ENCODE peak calls at places on chromosomes 16 and 17, in six cellular contexts. V is spleen; Y is IMR-90; U is CD4-positive, CD25-positive, alpha-beta regulatory T cell; K is GM23248; H is aorta. N is an unnamed sample.

GRCh38 chr17:17125136-17126084 is 80.7 kb downstream of the PLD6 start:
- DNase-seq in V (peak; percentile 55), Y (no peak), U (peak; percentile 60), K (no peak), H (no peak), N (peak; percentile 76)

GRCh38 chr17:17051791-17052461 is 9.7 kb downstream of the MPRIP start:
- DNase-seq in V (peak; percentile 78), Y (peak; percentile 15), U (no peak), K (peak; percentile 73), H (peak; percentile 69), N (no peak)

GRCh38 chr16:52597772-52598483 is 51.0 kb upstream of the TOX3 start:
- DNase-seq in V (no peak), Y (no peak), U (no peak), K (no peak), H (no peak), N (no peak)

GRCh38 chr16:88088161-88088581 is 136.9 kb downstream of the BANP start:
- DNase-seq in V (no peak), Y (peak; percentile 42), U (no peak), K (peak; percentile 47), H (no peak), N (no peak)

GRCh38 chr17:19943026-19943425 is 34.6 kb downstream of the AKAP10 start:
- DNase-seq in V (no peak), Y (no peak), U (no peak), K (no peak), H (no peak), N (no peak)

GRCh38 chr16:10594312-10594950 is 14.0 kb upstream of the EMP2 start:
- DNase-seq in V (no peak), Y (no peak), U (no peak), K (no peak), H (no peak), N (no peak)

GRCh38 chr16:89022051-89022836 is 45.2 kb upstream of the CBFA2T3 start:
- DNase-seq in V (peak; percentile 29), Y (no peak), U (no peak), K (no peak), H (peak; percentile 47), N (no peak)

GRCh38 chr17:3916013-3916696 is at the start of gene P2RX1:
- DNase-seq in V (peak; percentile 90), Y (no peak), U (peak; percentile 65), K (no peak), H (no peak), N (no peak)

GRCh38 chr17:64096037-64096436 is 33.9 kb downstream of the ERN1 start:
- DNase-seq in V (no peak), Y (no peak), U (no peak), K (no peak), H (no peak), N (no peak)

GRCh38 chr16:87126403-87127025 is 190.7 kb downstream of the C16orf95 start:
- DNase-seq in V (no peak), Y (no peak), U (no peak), K (no peak), H (no peak), N (no peak)

GRCh38 chr17:4485676-4486646 is 12.7 kb upstream of the SPNS2 start:
- DNase-seq in V (peak; percentile 91), Y (no peak), U (peak; percentile 80), K (no peak), H (no peak), N (no peak)

GRCh38 chr16:19711643-19712042 is 6.4 kb downstream of the KNOP1 start:
- DNase-seq in V (peak; percentile 37), Y (no peak), U (no peak), K (no peak), H (no peak), N (no peak)

GRCh38 chr16:19712418-19713058 is 5.5 kb downstream of the KNOP1 start:
- DNase-seq in V (peak; percentile 70), Y (no peak), U (no peak), K (no peak), H (no peak), N (no peak)

GRCh38 chr16:19709381-19710136 is 8.5 kb downstream of the KNOP1 start:
- DNase-seq in V (peak; percentile 53), Y (no peak), U (no peak), K (no peak), H (no peak), N (no peak)

GRCh38 chr16:19710191-19710908 is 7.7 kb downstream of the KNOP1 start:
- DNase-seq in V (peak; percentile 65), Y (no peak), U (no peak), K (no peak), H (peak; percentile 63), N (no peak)

DNA sequence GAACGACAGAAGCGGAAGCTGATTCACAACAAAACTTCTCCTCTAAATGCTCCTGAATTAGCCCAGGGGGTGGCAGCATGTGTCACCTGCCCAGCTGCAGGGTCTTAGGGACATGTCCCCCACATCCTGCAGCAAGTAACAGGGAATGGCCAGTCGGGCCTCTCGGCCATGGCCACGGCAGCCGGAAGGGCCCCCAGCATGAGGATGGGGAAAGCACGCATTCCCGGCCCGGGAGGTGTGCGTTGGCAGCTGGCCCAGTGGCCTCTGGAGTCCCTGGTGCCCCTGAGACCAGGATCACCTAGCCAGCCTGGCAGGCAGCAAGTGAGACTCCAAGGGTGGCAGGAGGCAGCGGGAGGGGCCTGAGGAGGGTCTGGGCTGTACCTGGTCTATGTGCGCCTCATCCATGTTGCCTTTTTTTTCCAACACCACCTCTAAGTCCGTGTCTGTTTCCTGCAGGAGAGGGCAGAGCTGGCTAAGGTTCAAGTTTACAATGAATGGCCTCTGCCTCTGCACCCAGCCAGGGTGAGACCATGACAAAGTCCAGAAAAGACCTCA is 7.0 kb downstream of the KNOP1 start:
- DNase-seq in V (peak; percentile 77), Y (no peak), U (no peak), K (no peak), H (no peak), N (no peak)
- H3K27ac ChIP-seq in V (no peak overlapping the region), Y (no peak overlapping the region), U (no peak overlapping the region), K (no peak overlapping the region), H (no peak overlapping the region), N (no peak overlapping the region)

GRCh38 chr17:68398731-68399637 is 58.3 kb downstream of the WIPI1 start:
- DNase-seq in V (peak; percentile 80), Y (peak; percentile 81), U (peak; percentile 43), K (peak; percentile 89), H (no peak), N (no peak)
- H3K27ac ChIP-seq in V (peak overlapping the region; percentile 40), Y (peak overlapping the region; percentile 0), U (no peak overlapping the region), K (peak overlapping the region; percentile 61), H (no peak overlapping the region), N (no peak overlapping the region)

GRCh38 chr16:1097156-1097555 is 1.1 kb upstream of the C1QTNF8 start:
- DNase-seq in V (no peak), Y (no peak), U (no peak), K (no peak), H (no peak), N (no peak)
- H3K27ac ChIP-seq in V (no peak overlapping the region), Y (no peak overlapping the region), U (no peak overlapping the region), K (no peak overlapping the region), H (peak overlapping the region; percentile 91), N (peak overlapping the region; percentile 44)

DNA sequence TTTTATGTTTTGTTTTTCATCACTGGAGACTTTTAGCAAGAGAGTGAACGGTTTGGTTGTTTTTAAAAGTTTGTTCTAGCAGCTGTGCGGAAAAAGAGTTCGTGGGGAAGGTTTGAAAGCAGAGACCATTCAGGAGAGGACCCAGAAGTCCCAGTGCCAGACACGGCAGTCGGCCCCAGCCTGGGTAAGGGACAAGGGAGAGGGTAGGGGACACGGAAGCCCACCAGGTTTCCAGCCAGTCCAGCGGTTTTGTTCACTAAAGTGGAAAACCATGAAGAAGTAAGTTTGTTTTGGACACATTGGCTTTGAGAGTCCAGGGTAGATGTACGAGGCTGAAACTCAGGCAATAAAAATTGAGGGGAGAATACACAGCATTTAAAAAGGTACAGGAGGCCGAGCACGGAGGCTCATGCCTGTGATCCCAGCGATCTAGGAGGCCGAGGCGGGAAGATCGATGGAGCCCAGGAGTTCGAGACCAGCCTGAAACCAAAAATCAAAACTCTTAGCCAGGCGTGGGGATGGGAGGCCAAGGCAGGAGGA is 56.8 kb upstream of the RPH3AL start:
- DNase-seq in V (peak; percentile 83), Y (no peak), U (no peak), K (no peak), H (no peak), N (no peak)
- H3K27ac ChIP-seq in V (peak overlapping the region; percentile 84), Y (peak overlapping the region; percentile 48), U (peak overlapping the region; percentile 87), K (peak overlapping the region; percentile 52), H (no peak overlapping the region), N (peak overlapping the region; percentile 87)

GRCh38 chr16:51039638-51040331 is 111.3 kb downstream of the SALL1 start:
- DNase-seq in V (no peak), Y (no peak), U (no peak), K (no peak), H (no peak), N (no peak)

GRCh38 chr16:51031598-51031997 is 119.5 kb downstream of the SALL1 start:
- DNase-seq in V (no peak), Y (no peak), U (no peak), K (no peak), H (no peak), N (no peak)

GRCh38 chr16:51035711-51036110 is 115.4 kb downstream of the SALL1 start:
- DNase-seq in V (no peak), Y (no peak), U (no peak), K (no peak), H (no peak), N (no peak)

GRCh38 chr16:51034481-51035109 is 116.5 kb downstream of the SALL1 start:
- DNase-seq in V (no peak), Y (no peak), U (no peak), K (no peak), H (no peak), N (peak; percentile 18)

GRCh38 chr16:51035110-51035498 is 116.0 kb downstream of the SALL1 start:
- DNase-seq in V (no peak), Y (no peak), U (no peak), K (peak; percentile 7), H (no peak), N (no peak)
- H3K27ac ChIP-seq in V (no peak overlapping the region), Y (no peak overlapping the region), U (no peak overlapping the region), K (no peak overlapping the region), H (no peak overlapping the region), N (no peak overlapping the region)

GRCh38 chr17:75590314-75590761 is 2.7 kb downstream of the MYO15B start:
- DNase-seq in V (no peak), Y (no peak), U (peak; percentile 18), K (no peak), H (no peak), N (no peak)

GRCh38 chr17:75589017-75589918 is 1.7 kb downstream of the MYO15B start:
- DNase-seq in V (peak; percentile 100), Y (peak; percentile 64), U (peak; percentile 92), K (peak; percentile 91), H (peak; percentile 99), N (peak; percentile 90)

GRCh38 chr17:75587718-75588545 is at the start of gene MYO15B:
- DNase-seq in V (peak; percentile 95), Y (no peak), U (peak; percentile 57), K (peak; percentile 32), H (peak; percentile 89), N (no peak)

GRCh38 chr17:75589919-75590303 is 2.3 kb downstream of the MYO15B start:
- DNase-seq in V (no peak), Y (no peak), U (no peak), K (no peak), H (peak; percentile 80), N (no peak)

GRCh38 chr17:75588546-75589016 is 981 bp downstream of the MYO15B start:
- DNase-seq in V (no peak), Y (no peak), U (no peak), K (no peak), H (peak; percentile 87), N (no peak)
- H3K27ac ChIP-seq in V (peak overlapping the region; percentile 96), Y (no peak overlapping the region), U (peak overlapping the region; percentile 65), K (no peak overlapping the region), H (peak overlapping the region; percentile 45), N (peak overlapping the region; percentile 89)

N was measured in caudate nucleus.